ENCODE peak calls at places on chromosome 21, in five cellular contexts. O is MM.1S, X is hepatocyte, C is neural progenitor cell, L is astrocyte. K is an unnamed sample.

GRCh38 chr21:39336457-39337008 is 12.4 kb downstream of the HMGN1 start:
- DNase-seq in O (no peak), X (no peak), L (no peak), C (no peak), K (peak; percentile 41)

GRCh38 chr21:45287438-45288391 is at the start of gene POFUT2:
- DNase-seq in C (peak; percentile 99), L (peak; percentile 74), X (peak; percentile 99), O (peak; percentile 99), K (peak; percentile 98)

GRCh38 chr21:45387506-45387905 is 17.5 kb upstream of the COL18A1 start:
- DNase-seq in X (no peak), O (no peak), L (no peak), C (no peak), K (no peak)

GRCh38 chr21:46153259-46154154 is 1.9 kb downstream of the FTCD start:
- DNase-seq in L (no peak), O (no peak), X (peak; percentile 82), C (peak; percentile 80), K (peak; percentile 89)

GRCh38 chr21:45562401-45562800 is 20.2 kb upstream of the SLC19A1 start:
- DNase-seq in L (no peak), O (no peak), X (no peak), C (no peak), K (no peak)

GRCh38 chr21:45643021-45643980 is at the start of gene PCBP3:
- DNase-seq in O (peak; percentile 99), C (peak; percentile 99), X (peak; percentile 97), L (peak; percentile 75), K (no peak)

GRCh38 chr21:17114019-17114418 is 398.8 kb upstream of the CXADR start:
- DNase-seq in C (no peak), O (no peak), L (no peak), X (no peak), K (no peak)

GRCh38 chr21:37367301-37367757 is 756 bp downstream of the DYRK1A start:
- DNase-seq in L (no peak), O (peak; percentile 50), X (peak; percentile 47), C (peak; percentile 30), K (no peak)

GRCh38 chr21:46286668-46286982 is 483 bp downstream of the YBEY start:
- DNase-seq in X (no peak), O (no peak), L (no peak), C (peak; percentile 21), K (no peak)

GRCh38 chr21:36479415-36480402 is at the start of gene CLDN14:
- DNase-seq in X (peak; percentile 52), C (no peak), L (no peak), O (no peak), K (no peak)

GRCh38 chr21:45764792-45765191 is 121.3 kb downstream of the PCBP3 start:
- DNase-seq in C (no peak), X (no peak), O (no peak), L (no peak), K (no peak)

GRCh38 chr21:44365967-44366585 is 12.7 kb downstream of the TRPM2 start:
- DNase-seq in X (no peak), L (no peak), C (no peak), O (no peak), K (no peak)

GRCh38 chr21:16269497-16269896 is 539.7 kb downstream of the USP25 start:
- DNase-seq in L (no peak), C (no peak), X (no peak), O (no peak), K (no peak)

GRCh38 chr21:43916691-43917514 is 51.9 kb downstream of the AGPAT3 start:
- DNase-seq in L (no peak), X (no peak), O (peak; percentile 83), C (no peak), K (peak; percentile 83)

GRCh38 chr21:24895885-24896734 is 711.2 kb downstream of the MRPL39 start:
- DNase-seq in O (peak; percentile 52), L (peak; percentile 37), C (peak; percentile 27), X (peak; percentile 6), K (no peak)

GRCh38 chr21:43757601-43758000 is 18.5 kb downstream of the CSTB start:
- DNase-seq in O (no peak), L (no peak), X (no peak), C (no peak), K (no peak)

GRCh38 chr21:33286076-33286475 is 19.9 kb downstream of the IL10RB start:
- DNase-seq in L (no peak), C (no peak), X (no peak), O (no peak), K (no peak)

GRCh38 chr21:34939673-34940321 is 109.3 kb downstream of the RUNX1 start:
- DNase-seq in O (no peak), X (no peak), L (no peak), C (no peak), K (no peak)

GRCh38 chr21:36691539-36692124 is 7.3 kb upstream of the SIM2 start:
- DNase-seq in O (no peak), X (no peak), C (peak; percentile 43), L (peak; percentile 14), K (no peak)

GRCh38 chr21:27268290-27268689 is 301.4 kb upstream of the ADAMTS5 start:
- DNase-seq in X (no peak), O (no peak), C (no peak), L (peak; percentile 52), K (no peak)

GRCh38 chr21:45302082-45303061 is 14.7 kb upstream of the POFUT2 start:
- DNase-seq in O (peak; percentile 46), L (no peak), C (no peak), X (no peak), K (no peak)

GRCh38 chr21:38773108-38774061 is 32.3 kb upstream of the ETS2 start:
- DNase-seq in L (peak; percentile 96), C (no peak), O (no peak), X (peak; percentile 69), K (no peak)

GRCh38 chr21:34609244-34609950 is 5.5 kb downstream of the RCAN1 start:
- DNase-seq in L (no peak), X (no peak), C (no peak), O (no peak), K (no peak)

GRCh38 chr21:45590726-45591618 is 48.7 kb upstream of the SLC19A1 start:
- DNase-seq in O (no peak), L (no peak), X (no peak), C (no peak), K (no peak)

GRCh38 chr21:36718951-36719501 is 20.1 kb downstream of the SIM2 start:
- DNase-seq in C (no peak), O (no peak), L (no peak), X (no peak), K (no peak)

GRCh38 chr21:45261093-45261492 is 26.6 kb downstream of the POFUT2 start:
- DNase-seq in L (no peak), X (no peak), O (no peak), C (no peak), K (no peak)

GRCh38 chr21:35232545-35233176 is 183.6 kb upstream of the RUNX1 start:
- DNase-seq in O (no peak), C (no peak), L (peak; percentile 98), X (peak; percentile 60), K (no peak)

GRCh38 chr21:31151156-31151555 is 112.9 kb upstream of the KRTAP19-8 start:
- DNase-seq in X (no peak), C (no peak), L (no peak), O (no peak), K (no peak)
- H3K4me2 ChIP-seq in X (no peak overlapping the region), C (no peak overlapping the region), L (no peak overlapping the region), O (no peak overlapping the region), K (no peak overlapping the region)

GRCh38 chr21:42619841-42620240 is 33.6 kb upstream of the PDE9A start:
- DNase-seq in O (no peak), C (no peak), X (no peak), L (no peak), K (no peak)

GRCh38 chr21:42615924-42616323 is 37.5 kb upstream of the PDE9A start:
- DNase-seq in C (no peak), L (no peak), O (no peak), X (no peak), K (no peak)

GRCh38 chr21:42616366-42617340 is 36.8 kb upstream of the PDE9A start:
- DNase-seq in L (no peak), X (no peak), C (no peak), O (no peak), K (no peak)

GRCh38 chr21:42618713-42619112 is 34.7 kb upstream of the PDE9A start:
- DNase-seq in X (no peak), O (no peak), C (no peak), L (no peak), K (no peak)

DNA sequence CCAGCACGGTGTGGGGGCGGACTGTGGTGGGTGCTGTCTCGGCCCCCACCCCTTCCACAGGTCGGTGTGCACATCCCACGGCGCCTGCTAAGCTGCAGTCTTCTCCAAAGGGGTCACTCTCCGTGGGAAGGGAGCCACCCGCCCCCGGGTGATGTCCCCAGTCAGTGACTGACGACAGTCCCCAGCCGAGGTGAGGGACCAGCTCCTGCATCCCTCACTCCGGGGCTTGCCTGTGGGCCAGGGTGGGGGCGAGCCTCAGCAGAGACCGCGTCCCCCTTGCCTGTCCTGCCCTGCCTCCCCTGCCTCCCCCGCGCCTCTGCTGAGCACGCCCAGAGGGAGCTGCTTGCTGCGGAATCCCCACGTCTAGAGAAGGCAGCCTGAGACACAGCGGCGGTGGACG is 35.9 kb upstream of the PDE9A start:
- DNase-seq in O (no peak), C (no peak), L (no peak), X (no peak), K (no peak)
- H3K4me3 ChIP-seq in O (no peak overlapping the region), C (no peak overlapping the region), L (no peak overlapping the region), X (no peak overlapping the region), K (no peak overlapping the region)

DNA sequence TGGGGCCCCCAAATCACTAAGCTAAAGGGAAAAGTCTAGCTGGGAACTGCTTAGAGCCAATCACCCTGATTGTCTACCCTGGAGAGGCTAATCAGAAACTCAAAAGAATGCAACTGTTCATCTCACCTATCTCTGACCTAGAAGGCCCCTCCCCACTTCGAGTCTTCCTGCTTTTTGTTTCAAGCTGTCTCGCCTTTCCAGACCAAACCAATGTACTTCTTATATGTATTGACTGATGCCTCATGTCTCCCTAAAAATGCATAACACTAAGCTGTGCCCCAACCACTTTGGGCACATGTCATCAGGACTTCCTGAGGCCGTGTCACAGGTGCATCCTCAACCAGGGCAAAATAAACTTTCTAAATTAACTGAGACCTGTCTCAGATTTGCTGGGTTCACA is 209.5 kb downstream of the APP start:
- DNase-seq in C (peak; percentile 38), O (peak; percentile 90), L (no peak), X (no peak), K (no peak)
- H2AFZ ChIP-seq in C (no peak overlapping the region), O (no peak overlapping the region), L (no peak overlapping the region), X (no peak overlapping the region), K (peak overlapping the region; percentile 12)

DNA sequence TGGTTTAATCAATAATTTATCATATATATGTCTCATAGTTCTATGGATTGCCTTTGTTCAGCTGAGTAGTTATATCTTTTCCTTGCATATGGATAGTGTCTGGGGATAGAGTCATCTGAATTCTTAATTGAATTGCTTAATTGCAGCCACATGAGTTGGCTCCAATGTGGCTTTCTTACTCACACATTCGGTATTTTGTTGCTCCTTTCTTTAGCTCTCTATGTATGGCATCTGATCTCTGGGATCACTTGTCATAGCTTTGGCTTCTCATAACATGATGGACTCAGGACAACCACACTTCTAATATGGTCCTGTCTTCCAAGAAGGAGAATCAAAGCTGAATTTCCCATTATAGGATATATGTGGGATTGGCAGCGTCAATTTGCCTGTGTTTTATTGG is 716.2 kb downstream of the NCAM2 start:
- DNase-seq in L (peak; percentile 93), X (no peak), C (no peak), O (no peak), K (no peak)
- H3K4me2 ChIP-seq in L (peak overlapping the region; percentile 65), X (no peak overlapping the region), C (no peak overlapping the region), O (no peak overlapping the region), K (no peak overlapping the region)

K was measured in Karpas-422.